ENCODE peak calls at places on chromosome 1, in ten cellular contexts. D is A549, M is transverse colon, P is body of pancreas, R is uterus, B is Peyer's patch, U is ovary, V is tibial nerve, J is prostate gland, W is stomach. I is an unnamed sample.

GRCh38 chr1:117587479-117588356 is 18.1 kb upstream of the TENT5C start:
- DNase-seq in D (no peak), M (no peak), P (peak), R (no peak), B (no peak), U (no peak), V (no peak), J (no peak), W (no peak), I (no peak)

GRCh38 chr1:94962745-94963265 is 35.9 kb upstream of the CNN3 start:
- DNase-seq in D (no peak), M (peak), P (peak), R (peak), B (peak), U (peak), V (no peak), J (peak), W (peak), I (peak)

GRCh38 chr1:158362941-158363340 is 9.2 kb downstream of the CD1E start:
- DNase-seq in D (no peak), M (no peak), P (no peak), R (no peak), B (no peak), U (no peak), V (no peak), J (no peak), W (no peak), I (no peak)

GRCh38 chr1:221074325-221074724 is 195.1 kb downstream of the HLX start:
- DNase-seq in D (no peak), M (no peak), P (no peak), R (no peak), B (no peak), U (no peak), V (no peak), J (no peak), W (no peak), I (peak)

GRCh38 chr1:234724517-234725176 is 114.7 kb upstream of the IRF2BP2 start:
- DNase-seq in D (no peak), M (peak), P (peak), R (peak), B (peak), U (peak), V (peak), J (no peak), W (peak), I (peak)

GRCh38 chr1:239823852-239824251 is 267.8 kb upstream of the FMN2 start:
- DNase-seq in D (no peak), M (no peak), P (no peak), R (no peak), B (no peak), U (no peak), V (no peak), J (no peak), W (no peak), I (no peak)

GRCh38 chr1:172959578-172959977 is 91.2 kb downstream of the TNFSF18 start:
- DNase-seq in D (no peak), M (no peak), P (no peak), R (no peak), B (no peak), U (no peak), V (no peak), J (no peak), W (no peak), I (no peak)

GRCh38 chr1:240004086-240004749 is 87.5 kb upstream of the FMN2 start:
- DNase-seq in D (peak), M (no peak), P (no peak), R (no peak), B (peak), U (no peak), V (no peak), J (no peak), W (no peak), I (no peak)

GRCh38 chr1:177913762-177914540 is 55.9 kb downstream of the SEC16B start:
- DNase-seq in D (peak), M (peak), P (peak), R (no peak), B (peak), U (no peak), V (no peak), J (no peak), W (peak), I (no peak)

GRCh38 chr1:169594391-169594790 is 8.1 kb upstream of the F5 start:
- DNase-seq in D (no peak), M (no peak), P (no peak), R (no peak), B (no peak), U (no peak), V (no peak), J (no peak), W (no peak), I (no peak)

GRCh38 chr1:54120018-54120697 is 32.6 kb downstream of the CDCP2 start:
- DNase-seq in D (no peak), M (no peak), P (no peak), R (no peak), B (no peak), U (no peak), V (no peak), J (no peak), W (no peak), I (no peak)

GRCh38 chr1:119713039-119713537 is 1.4 kb downstream of the PHGDH start:
- DNase-seq in D (no peak), M (no peak), P (no peak), R (no peak), B (no peak), U (peak), V (no peak), J (peak), W (no peak), I (no peak)

GRCh38 chr1:101506541-101507164 is 269.8 kb downstream of the S1PR1 start:
- DNase-seq in D (peak), M (peak), P (peak), R (no peak), B (peak), U (no peak), V (no peak), J (peak), W (no peak), I (peak)

GRCh38 chr1:49307452-49307851 is 530.8 kb upstream of the BEND5 start:
- DNase-seq in D (no peak), M (no peak), P (no peak), R (no peak), B (no peak), U (no peak), V (no peak), J (no peak), W (no peak), I (no peak)

GRCh38 chr1:77900687-77901293 is 12.4 kb downstream of the NEXN start:
- DNase-seq in D (peak), M (peak), P (peak), R (no peak), B (peak), U (no peak), V (no peak), J (peak), W (no peak), I (peak)

GRCh38 chr1:43309626-43310025 is 8.8 kb downstream of the TIE1 start:
- DNase-seq in D (no peak), M (no peak), P (no peak), R (no peak), B (no peak), U (no peak), V (no peak), J (no peak), W (no peak), I (no peak)

GRCh38 chr1:43986712-43987111 is 4.7 kb upstream of the CCDC24 start:
- DNase-seq in D (no peak), M (peak), P (no peak), R (no peak), B (no peak), U (no peak), V (no peak), J (no peak), W (peak), I (no peak)

GRCh38 chr1:178189814-178190213 is 95.9 kb downstream of the RASAL2 start:
- DNase-seq in D (peak), M (no peak), P (no peak), R (no peak), B (no peak), U (no peak), V (no peak), J (no peak), W (no peak), I (peak)

GRCh38 chr1:86155807-86156561 is 588 bp downstream of the COL24A1 start:
- DNase-seq in D (no peak), M (peak), P (peak), R (peak), B (no peak), U (peak), V (no peak), J (no peak), W (no peak), I (no peak)

GRCh38 chr1:97451944-97452343 is 468.9 kb downstream of the DPYD start:
- DNase-seq in D (no peak), M (no peak), P (no peak), R (no peak), B (no peak), U (no peak), V (no peak), J (no peak), W (no peak), I (no peak)

GRCh38 chr1:162003825-162004205 is 19.9 kb downstream of the OLFML2B start:
- DNase-seq in D (no peak), M (no peak), P (no peak), R (no peak), B (no peak), U (no peak), V (no peak), J (no peak), W (no peak), I (peak)

DNA sequence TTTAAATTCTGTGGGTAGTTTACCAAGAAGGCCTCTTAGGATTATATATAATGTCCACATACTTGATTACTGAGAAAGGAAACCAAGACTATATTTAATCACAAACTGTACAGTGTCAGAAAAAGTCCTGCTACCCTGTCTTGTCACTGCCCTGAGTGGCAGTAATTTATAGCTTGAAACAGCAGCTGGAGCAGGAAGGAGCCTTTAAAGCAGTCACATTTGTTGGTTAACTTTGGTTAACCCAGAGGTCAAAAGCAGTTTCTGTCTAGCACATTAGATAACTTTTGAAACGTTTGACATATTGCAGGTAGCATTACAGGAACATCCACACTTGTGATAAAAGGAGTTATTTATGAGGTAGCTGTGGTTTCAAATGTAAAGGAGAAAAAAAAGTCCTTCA is 161.7 kb downstream of the ROR1 start:
- DNase-seq in D (no peak), M (no peak), P (no peak), R (no peak), B (no peak), U (no peak), V (no peak), J (no peak), W (no peak), I (no peak)
- H3K27ac ChIP-seq in D (no peak), M (no peak), P (no peak), R (no peak), B (no peak), U (no peak), V (no peak), J (no peak), W (no peak), I (no peak)

DNA sequence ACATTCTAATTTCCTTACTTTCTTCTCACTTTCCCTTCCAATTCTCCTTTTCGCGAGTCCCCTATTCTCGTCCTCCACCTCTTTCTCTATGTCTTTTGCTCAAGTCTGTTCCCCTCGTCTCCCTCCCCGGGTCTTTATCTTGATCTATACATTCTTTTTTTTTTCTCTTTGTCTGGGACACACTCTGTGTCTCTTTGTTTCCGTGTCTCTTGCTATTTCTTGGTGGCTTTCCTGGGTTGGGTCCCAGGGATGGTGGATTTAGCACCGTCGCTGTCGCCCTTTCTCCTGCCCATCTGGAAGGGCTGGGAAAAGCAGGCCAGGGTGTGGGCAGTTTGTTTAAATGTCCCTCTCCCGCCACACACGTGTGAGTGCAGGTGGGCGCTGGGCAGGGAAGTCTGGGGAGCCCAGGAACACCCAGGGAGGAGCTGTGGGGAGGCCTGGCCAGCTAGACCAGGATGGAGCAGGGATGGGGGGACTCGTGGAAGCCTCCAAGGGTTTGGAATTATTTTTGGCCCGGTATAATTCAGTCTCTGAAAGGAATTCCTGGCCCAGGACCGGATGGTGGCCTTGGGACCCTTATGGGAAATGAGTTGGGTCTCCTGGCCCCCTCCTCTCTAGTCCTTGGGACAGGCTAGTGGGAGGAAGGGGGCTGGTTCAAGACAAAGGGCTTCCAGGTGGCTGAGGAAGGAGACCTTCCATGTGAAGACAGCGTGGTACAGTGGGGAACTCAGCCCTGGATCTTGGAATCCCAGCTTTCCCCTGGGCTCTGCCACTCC is 9.5 kb upstream of the ID3 start:
- DNase-seq in D (no peak), M (no peak), P (no peak), R (no peak), B (no peak), U (no peak), V (no peak), J (no peak), W (no peak), I (no peak)
- TF ChIP-seq POLR2A in D (no peak), M (no peak), P (no peak), R (no peak), B (no peak), U (no peak), V (no peak), J (no peak), W (no peak), I (no peak)

GRCh38 chr1:36238433-36238832 is 14.2 kb downstream of the THRAP3 start:
- DNase-seq in D (no peak), M (no peak), P (no peak), R (no peak), B (no peak), U (no peak), V (no peak), J (no peak), W (no peak), I (no peak)
- H3K27ac ChIP-seq in D (no peak), M (no peak), P (no peak), R (peak), B (no peak), U (no peak), V (no peak), J (peak), W (no peak), I (no peak)

GRCh38 chr1:23693599-23693998 is 2.0 kb downstream of the RPL11 start:
- DNase-seq in D (no peak), M (no peak), P (no peak), R (no peak), B (no peak), U (no peak), V (no peak), J (no peak), W (no peak), I (no peak)

GRCh38 chr1:23692308-23692871 is 784 bp downstream of the RPL11 start:
- DNase-seq in D (no peak), M (no peak), P (no peak), R (no peak), B (no peak), U (no peak), V (no peak), J (no peak), W (no peak), I (no peak)

GRCh38 chr1:23695667-23696066 is 4.1 kb downstream of the RPL11 start:
- DNase-seq in D (no peak), M (no peak), P (no peak), R (no peak), B (no peak), U (no peak), V (no peak), J (no peak), W (no peak), I (no peak)

GRCh38 chr1:23694371-23694770 is 2.8 kb downstream of the RPL11 start:
- DNase-seq in D (no peak), M (no peak), P (no peak), R (no peak), B (no peak), U (no peak), V (no peak), J (no peak), W (no peak), I (no peak)

DNA sequence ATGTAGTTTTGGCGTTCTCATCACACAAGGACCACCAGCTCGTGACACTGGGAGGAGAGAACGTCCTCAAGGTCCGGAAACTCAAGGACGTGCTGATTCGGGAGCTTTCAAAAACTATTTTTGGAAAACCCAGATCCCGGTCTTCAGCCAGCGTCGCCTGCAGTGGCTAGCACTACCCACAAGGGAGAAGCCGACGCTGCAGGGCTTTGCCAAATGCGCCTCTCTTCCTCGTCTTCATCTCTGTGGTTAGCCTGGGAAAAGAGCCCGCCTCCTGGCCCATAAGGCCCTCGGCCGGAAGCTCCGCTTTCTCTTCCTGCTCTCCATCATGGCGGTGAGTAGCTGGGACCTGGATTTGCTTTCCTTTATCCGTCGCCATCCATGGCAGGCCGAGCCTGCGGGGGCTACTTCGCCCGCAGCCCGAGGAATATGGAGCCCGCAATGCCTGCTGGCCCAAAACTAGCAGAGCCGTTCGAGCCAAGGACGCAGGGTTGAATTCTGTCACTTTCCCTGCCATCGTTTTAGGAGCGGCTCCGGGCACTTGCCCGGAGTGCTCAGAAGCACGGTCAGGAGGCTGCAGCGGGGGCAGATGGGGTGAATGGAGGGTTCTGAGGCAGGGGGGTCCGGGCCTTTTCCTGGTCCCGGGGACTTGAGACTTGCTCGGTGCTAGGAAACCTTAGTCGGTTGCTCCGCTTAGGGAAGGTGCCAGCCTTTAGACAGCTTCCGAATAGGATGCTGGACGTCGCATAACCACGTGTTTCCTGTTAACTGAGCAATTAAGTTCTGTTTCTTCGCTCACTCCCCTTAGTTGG is at the start of gene RPL11:
- DNase-seq in D (peak), M (peak), P (peak), R (peak), B (peak), U (peak), V (peak), J (peak), W (peak), I (peak)
- TF ChIP-seq POLR2A in D (peak), M (peak), P (peak), R (peak), B (peak), U (peak), V (peak), J (peak), W (no peak), I (peak)

DNA sequence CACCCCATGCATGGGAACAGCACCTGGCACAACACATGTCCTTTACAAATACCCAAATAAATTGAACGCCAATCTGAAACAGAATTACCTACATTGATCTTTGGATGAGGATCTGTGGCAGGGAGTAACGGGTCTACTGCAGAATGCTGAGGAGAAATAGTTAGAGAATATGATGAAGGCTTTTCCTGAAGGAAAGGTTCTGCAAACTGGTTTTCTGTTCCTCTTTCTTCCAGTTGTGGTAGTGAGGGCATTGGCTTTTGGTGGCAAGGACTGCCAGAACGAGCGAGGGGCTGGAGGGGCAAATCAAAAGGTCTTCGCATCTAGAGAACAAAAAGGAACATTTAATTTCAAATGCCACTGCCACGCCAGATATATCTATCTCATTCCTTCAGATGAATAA is 19.8 kb downstream of the CEP104 start:
- DNase-seq in D (no peak), M (no peak), P (no peak), R (no peak), B (no peak), U (no peak), V (no peak), J (no peak), W (no peak), I (no peak)
- H3K27ac ChIP-seq in D (no peak), M (no peak), P (no peak), R (no peak), B (no peak), U (no peak), V (no peak), J (no peak), W (no peak), I (no peak)

GRCh38 chr1:2322065-2322571 is 69.2 kb downstream of the MORN1 start:
- DNase-seq in D (no peak), M (peak), P (peak), R (peak), B (no peak), U (peak), V (peak), J (no peak), W (peak), I (no peak)
- TF ChIP-seq POLR2A in D (no peak), M (no peak), P (no peak), R (no peak), B (no peak), U (no peak), V (no peak), J (no peak), W (no peak), I (no peak)

DNA sequence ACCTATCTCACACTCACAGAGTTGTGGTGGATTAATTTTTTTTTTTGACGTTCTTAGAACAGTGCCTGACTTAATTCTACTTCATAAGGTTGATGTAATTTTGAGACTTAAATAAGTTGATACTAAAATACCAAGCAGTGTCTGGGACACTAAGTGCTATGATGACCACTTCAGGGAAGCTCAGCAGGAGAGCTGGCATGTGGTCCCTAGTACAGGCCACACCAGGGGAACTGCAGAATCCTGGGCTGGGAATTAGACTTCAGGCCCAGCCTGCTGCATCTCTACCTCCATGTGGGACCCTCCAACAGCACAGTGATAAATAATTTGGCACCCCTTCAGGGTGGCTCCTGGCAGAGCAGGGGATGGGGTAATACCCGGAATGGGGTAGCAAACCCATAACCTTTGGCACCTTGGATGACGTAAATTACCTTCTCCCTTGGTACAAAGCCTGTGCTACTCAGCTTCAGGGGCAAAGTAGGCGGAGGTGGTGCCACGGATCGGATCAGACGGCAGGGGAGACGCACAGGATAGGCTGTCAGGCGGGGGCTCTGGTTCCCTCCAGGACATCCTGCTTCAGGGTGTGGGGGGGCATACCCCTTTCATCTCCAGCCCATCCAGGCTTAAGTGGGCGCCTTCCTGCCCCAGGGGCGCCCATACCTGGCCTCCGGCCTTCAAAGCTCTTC is 4.8 kb downstream of the MFSD2A start:
- DNase-seq in D (no peak), M (no peak), P (no peak), R (no peak), B (no peak), U (no peak), V (no peak), J (no peak), W (no peak), I (no peak)
- H3K27ac ChIP-seq in D (no peak), M (peak), P (no peak), R (no peak), B (peak), U (no peak), V (peak), J (no peak), W (peak), I (no peak)

GRCh38 chr1:203287109-203287893 is 18.0 kb upstream of the BTG2 start:
- DNase-seq in D (no peak), M (peak), P (peak), R (peak), B (peak), U (peak), V (no peak), J (no peak), W (peak), I (peak)
- TF ChIP-seq POLR2A in D (no peak), M (peak), P (no peak), R (no peak), B (no peak), U (no peak), V (no peak), J (peak), W (no peak), I (no peak)